ENCODE peak calls at places on chromosomes 7 and 10, in five cellular contexts. H is activated T-cell treated with anti-CD3 and anti-CD28 coated beads for 48 hours; T is T-helper 1 cell; L is activated CD4-positive, alpha-beta T cell treated with anti-CD3 and anti-CD28 coated beads, Interleukin-2, amount 50 U/mL, for 4 hours; O is AG04450. E is an unnamed sample.

GRCh38 chr7:157219154-157219553 is 80.4 kb downstream of the UBE3C start:
- DNase-seq in H (no peak), T (no peak), L (no peak), O (no peak), E (peak; percentile 58)

GRCh38 chr7:87414400-87415188 is 60.9 kb downstream of the ABCB4 start:
- DNase-seq in H (no peak), T (no peak), L (no peak), O (peak; percentile 30), E (no peak)

GRCh38 chr10:89042547-89042946 is 51.9 kb downstream of the FAS start:
- DNase-seq in H (no peak), T (no peak), L (no peak), O (no peak), E (no peak)

GRCh38 chr10:116168329-116168728 is 104.7 kb downstream of the GFRA1 start:
- DNase-seq in H (no peak), T (no peak), L (no peak), O (no peak), E (no peak)

GRCh38 chr7:135208417-135208793 is 2.9 kb downstream of the WDR91 start:
- DNase-seq in H (no peak), T (no peak), L (no peak), O (no peak), E (no peak)

GRCh38 chr10:19788075-19788686 is 28.1 kb upstream of the PLXDC2 start:
- DNase-seq in H (no peak), T (no peak), L (no peak), O (peak; percentile 32), E (peak; percentile 20)

GRCh38 chr7:2732959-2733584 is 45.1 kb downstream of the AMZ1 start:
- DNase-seq in H (no peak), T (no peak), L (no peak), O (no peak), E (no peak)

GRCh38 chr10:132110713-132111112 is 45.0 kb downstream of the JAKMIP3 start:
- DNase-seq in H (no peak), T (no peak), L (no peak), O (no peak), E (no peak)

GRCh38 chr10:97475936-97476594 is 22.2 kb downstream of the MMS19 start:
- DNase-seq in H (no peak), T (no peak), L (no peak), O (no peak), E (no peak)

GRCh38 chr7:150904342-150904909 is 52.1 kb downstream of the AOC1 start:
- DNase-seq in H (no peak), T (no peak), L (no peak), O (no peak), E (no peak)

GRCh38 chr10:6465854-6466524 is 114.1 kb downstream of the PRKCQ start:
- DNase-seq in H (no peak), T (no peak), L (no peak), O (no peak), E (no peak)

GRCh38 chr7:99014113-99014985 is 129.6 kb downstream of the SMURF1 start:
- DNase-seq in H (no peak), T (no peak), L (no peak), O (no peak), E (no peak)

GRCh38 chr10:55200020-55200419 is 399.0 kb upstream of the PCDH15 start:
- DNase-seq in H (no peak), T (no peak), L (no peak), O (no peak), E (no peak)

GRCh38 chr7:26497801-26498596 is 206.3 kb downstream of the SNX10 start:
- DNase-seq in H (no peak), T (no peak), L (no peak), O (no peak), E (no peak)

GRCh38 chr7:135204271-135204872 is 7.0 kb downstream of the WDR91 start:
- DNase-seq in H (no peak), T (no peak), L (no peak), O (peak; percentile 44), E (no peak)

GRCh38 chr10:95408148-95408930 is 117.5 kb upstream of the PDLIM1 start:
- DNase-seq in H (no peak), T (no peak), L (no peak), O (no peak), E (no peak)

GRCh38 chr10:89697946-89698345 is 3.4 kb upstream of the KIF20B start:
- DNase-seq in H (no peak), T (no peak), L (no peak), O (no peak), E (no peak)

GRCh38 chr7:50436133-50436802 is 13.9 kb downstream of the FIGNL1 start:
- DNase-seq in H (no peak), T (no peak), L (no peak), O (peak; percentile 27), E (no peak)

GRCh38 chr7:76428868-76429805 is 4.4 kb downstream of the ZP3 start:
- DNase-seq in H (no peak), T (no peak), L (no peak), O (no peak), E (no peak)

GRCh38 chr7:155527664-155528063 is 18.7 kb downstream of the CNPY1 start:
- DNase-seq in H (no peak), T (no peak), L (no peak), O (no peak), E (no peak)

GRCh38 chr10:123999261-123999660 is 94.1 kb downstream of the CHST15 start:
- DNase-seq in H (no peak), T (no peak), L (no peak), O (no peak), E (no peak)

GRCh38 chr10:4199196-4199595 is 414.2 kb upstream of the KLF6 start:
- DNase-seq in H (no peak), T (no peak), L (no peak), O (no peak), E (no peak)

GRCh38 chr10:92074126-92074887 is 150.7 kb downstream of the BTAF1 start:
- DNase-seq in H (no peak), T (no peak), L (no peak), O (no peak), E (no peak)

GRCh38 chr7:100053201-100053600 is 3.6 kb downstream of the ZSCAN21 start:
- DNase-seq in H (no peak), T (no peak), L (no peak), O (peak; percentile 65), E (peak; percentile 40)

GRCh38 chr10:69239816-69240434 is 19.8 kb downstream of the HKDC1 start:
- DNase-seq in H (no peak), T (no peak), L (no peak), O (no peak), E (no peak)

GRCh38 chr10:97659589-97659988 is 19.1 kb downstream of the PI4K2A start:
- DNase-seq in H (no peak), T (no peak), L (no peak), O (no peak), E (no peak)

GRCh38 chr10:116866987-116867595 is 17.8 kb downstream of the ENO4 start:
- DNase-seq in H (no peak), T (no peak), L (no peak), O (no peak), E (no peak)

GRCh38 chr7:94183289-94183749 is 179.2 kb upstream of the BET1 start:
- DNase-seq in H (no peak), T (no peak), L (no peak), O (peak; percentile 95), E (no peak)

GRCh38 chr10:115092258-115092554 is 959 bp upstream of the ATRNL1 start:
- DNase-seq in H (no peak), T (no peak), L (no peak), O (no peak), E (peak; percentile 22)

GRCh38 chr10:75532253-75532924 is 101.0 kb downstream of the LRMDA start:
- DNase-seq in H (no peak), T (no peak), L (no peak), O (no peak), E (no peak)

GRCh38 chr7:73652541-73652949 is 15.1 kb upstream of the VPS37D start:
- DNase-seq in H (no peak), T (no peak), L (no peak), O (no peak), E (no peak)

GRCh38 chr7:36313607-36314006 is 76.1 kb upstream of the ANLN start:
- DNase-seq in H (no peak), T (no peak), L (no peak), O (no peak), E (no peak)

GRCh38 chr7:158923928-158924511 is 67.7 kb downstream of the DYNC2I1 start:
- DNase-seq in H (no peak), T (no peak), L (no peak), O (no peak), E (no peak)

GRCh38 chr10:63007112-63007511 is 126.0 kb upstream of the NRBF2 start:
- DNase-seq in H (no peak), T (no peak), L (no peak), O (no peak), E (no peak)

GRCh38 chr10:128025437-128025836 is 100.8 kb downstream of the MKI67 start:
- DNase-seq in H (no peak), T (no peak), L (no peak), O (no peak), E (no peak)

GRCh38 chr10:131747251-131747650 is 153.6 kb upstream of the PPP2R2D start:
- DNase-seq in H (no peak), T (no peak), L (no peak), O (no peak), E (no peak)

GRCh38 chr10:100033766-100034418 is 24.1 kb upstream of the DNMBP start:
- DNase-seq in H (no peak), T (no peak), L (no peak), O (no peak), E (no peak)

GRCh38 chr7:44914992-44915607 is 29.8 kb upstream of the PURB start:
- DNase-seq in H (peak; percentile 60), T (no peak), L (peak; percentile 62), O (no peak), E (peak; percentile 57)

GRCh38 chr10:69960606-69961167 is 92.0 kb upstream of the MACROH2A2 start:
- DNase-seq in H (no peak), T (no peak), L (no peak), O (no peak), E (no peak)